ENCODE peak calls at places on chromosomes 12 and 14, in eight cellular contexts. K, H, B, C, J, I, N and L are unnamed samples.

GRCh38 chr14:68574906-68575305 is 218.0 kb downstream of the ZFP36L1 start:
- DNase-seq in K (peak), H (no peak), B (peak), C (no peak), J (no peak), I (no peak), N (no peak), L (no peak)

GRCh38 chr14:33040548-33041140 is 102.0 kb downstream of the NPAS3 start:
- DNase-seq in K (no peak), H (no peak), B (no peak), C (no peak), J (no peak), I (no peak), N (no peak), L (no peak)

GRCh38 chr12:12032771-12033588 is 37.8 kb upstream of the BCL2L14 start:
- DNase-seq in K (peak), H (peak), B (peak), C (no peak), J (peak), I (peak), N (peak), L (peak)

GRCh38 chr12:113500662-113501435 is 29.2 kb upstream of the LHX5 start:
- DNase-seq in K (no peak), H (no peak), B (no peak), C (no peak), J (peak), I (no peak), N (no peak), L (no peak)

GRCh38 chr12:50070314-50071060 is 13.1 kb downstream of the ASIC1 start:
- DNase-seq in K (peak), H (peak), B (peak), C (no peak), J (peak), I (no peak), N (peak), L (peak)

GRCh38 chr12:123105427-123105826 is 45.5 kb downstream of the PITPNM2 start:
- DNase-seq in K (no peak), H (no peak), B (no peak), C (no peak), J (no peak), I (no peak), N (no peak), L (no peak)

GRCh38 chr12:11623382-11623781 is 26.1 kb upstream of the ETV6 start:
- DNase-seq in K (no peak), H (no peak), B (no peak), C (no peak), J (no peak), I (no peak), N (no peak), L (no peak)

GRCh38 chr12:48183876-48184548 is 568 bp downstream of the CCDC184 start:
- DNase-seq in K (no peak), H (no peak), B (no peak), C (no peak), J (no peak), I (no peak), N (no peak), L (no peak)

GRCh38 chr12:62631531-62632520 is 165.2 kb downstream of the MON2 start:
- DNase-seq in K (peak), H (no peak), B (peak), C (no peak), J (no peak), I (peak), N (peak), L (no peak)

GRCh38 chr12:59700145-59700435 is 104.3 kb downstream of the SLC16A7 start:
- DNase-seq in K (no peak), H (no peak), B (no peak), C (no peak), J (no peak), I (no peak), N (no peak), L (no peak)

GRCh38 chr12:22447223-22447622 is 97.1 kb downstream of the C2CD5 start:
- DNase-seq in K (no peak), H (no peak), B (no peak), C (no peak), J (peak), I (no peak), N (no peak), L (no peak)

GRCh38 chr12:104790296-104791125 is 167.6 kb downstream of the SLC41A2 start:
- DNase-seq in K (peak), H (peak), B (peak), C (peak), J (no peak), I (no peak), N (peak), L (no peak)

GRCh38 chr12:31868980-31869379 is 90.2 kb upstream of the RESF1 start:
- DNase-seq in K (peak), H (no peak), B (peak), C (no peak), J (peak), I (no peak), N (no peak), L (no peak)

GRCh38 chr14:51527073-51527472 is 124.6 kb upstream of the FRMD6 start:
- DNase-seq in K (peak), H (no peak), B (peak), C (no peak), J (no peak), I (no peak), N (no peak), L (no peak)

GRCh38 chr12:752673-753400 is 458 bp downstream of the WNK1 start:
- DNase-seq in K (peak), H (peak), B (peak), C (peak), J (no peak), I (no peak), N (peak), L (no peak)

GRCh38 chr12:119668315-119668651 is 350 bp downstream of the PRKAB1 start:
- DNase-seq in K (peak), H (no peak), B (peak), C (no peak), J (no peak), I (no peak), N (no peak), L (no peak)

GRCh38 chr12:54444202-54444601 is 25.1 kb upstream of the ITGA5 start:
- DNase-seq in K (no peak), H (no peak), B (no peak), C (no peak), J (no peak), I (no peak), N (no peak), L (no peak)

GRCh38 chr12:45655186-45655585 is 74.3 kb upstream of the ARID2 start:
- DNase-seq in K (peak), H (peak), B (peak), C (peak), J (no peak), I (no peak), N (peak), L (no peak)

GRCh38 chr14:22296722-22297121 is 292.3 kb downstream of the DAD1 start:
- DNase-seq in K (peak), H (no peak), B (peak), C (no peak), J (no peak), I (no peak), N (no peak), L (no peak)

GRCh38 chr14:71006200-71006563 is 98.9 kb downstream of the PCNX1 start:
- DNase-seq in K (peak), H (no peak), B (no peak), C (no peak), J (no peak), I (no peak), N (no peak), L (no peak)

GRCh38 chr14:90676356-90676755 is 139.9 kb downstream of the TTC7B start:
- DNase-seq in K (no peak), H (no peak), B (no peak), C (no peak), J (no peak), I (no peak), N (no peak), L (no peak)

GRCh38 chr12:31002999-31003398 is 70.7 kb upstream of the DDX11 start:
- DNase-seq in K (peak), H (no peak), B (peak), C (no peak), J (no peak), I (no peak), N (no peak), L (no peak)

GRCh38 chr14:23415821-23416480 is 7.9 kb upstream of the MYH6 start:
- DNase-seq in K (no peak), H (no peak), B (no peak), C (no peak), J (no peak), I (no peak), N (no peak), L (no peak)

GRCh38 chr12:110590806-110591326 is 7.7 kb upstream of the PPTC7 start:
- DNase-seq in K (peak), H (no peak), B (peak), C (no peak), J (no peak), I (peak), N (no peak), L (no peak)

GRCh38 chr14:59086241-59086899 is 102.1 kb upstream of the DAAM1 start:
- DNase-seq in K (no peak), H (no peak), B (peak), C (no peak), J (no peak), I (peak), N (no peak), L (no peak)

GRCh38 chr12:11779286-11779685 is 129.8 kb downstream of the ETV6 start:
- DNase-seq in K (no peak), H (no peak), B (peak), C (no peak), J (no peak), I (peak), N (no peak), L (no peak)

GRCh38 chr12:24996102-24996797 is 47.3 kb upstream of the BCAT1 start:
- DNase-seq in K (no peak), H (no peak), B (no peak), C (no peak), J (no peak), I (no peak), N (no peak), L (no peak)